ENCODE peak calls at places on chromosome 5, in six cellular contexts. H is lower leg skin, D is foreskin keratinocyte, R is GM13976, T is left lung, J is WTC11. B is an unnamed sample.
A peak's percentile ranks its signal among the peaks of the same experiment; 100 is the strongest.

GRCh38 chr5:134128648-134128995 is 14.1 kb downstream of the TCF7 start:
- DNase-seq in R (no peak), D (no peak), J (no peak), T (no peak), H (no peak), B (no peak)

GRCh38 chr5:150278046-150278760 is 11.4 kb downstream of the CAMK2A start:
- DNase-seq in R (no peak), T (no peak), D (no peak), J (no peak), H (no peak), B (no peak)

GRCh38 chr5:56169949-56170348 is 63.2 kb downstream of the ANKRD55 start:
- DNase-seq in J (no peak), T (no peak), D (no peak), H (no peak), R (no peak), B (no peak)

GRCh38 chr5:139690385-139691274 is 42.5 kb downstream of the CXXC5 start:
- DNase-seq in H (no peak), R (no peak), D (no peak), J (no peak), T (no peak), B (no peak)

GRCh38 chr5:58094031-58094430 is 365.9 kb downstream of the PLK2 start:
- DNase-seq in D (peak; percentile 86), H (no peak), R (no peak), T (no peak), J (no peak), B (no peak)

GRCh38 chr5:81631124-81631523 is 119.8 kb downstream of the SSBP2 start:
- DNase-seq in J (no peak), H (no peak), T (no peak), R (no peak), D (no peak), B (no peak)

GRCh38 chr5:73338201-73339126 is 110.1 kb downstream of the FOXD1 start:
- DNase-seq in R (no peak), T (no peak), D (no peak), H (no peak), J (no peak), B (no peak)

GRCh38 chr5:109865636-109866035 is 175.9 kb downstream of the MAN2A1 start:
- DNase-seq in T (no peak), D (peak; percentile 80), H (no peak), R (no peak), J (no peak), B (peak; percentile 85)

GRCh38 chr5:36373527-36374086 is 71.9 kb upstream of the RANBP3L start:
- DNase-seq in J (no peak), T (peak; percentile 82), H (peak; percentile 94), R (no peak), D (peak; percentile 86), B (peak; percentile 55)

DNA sequence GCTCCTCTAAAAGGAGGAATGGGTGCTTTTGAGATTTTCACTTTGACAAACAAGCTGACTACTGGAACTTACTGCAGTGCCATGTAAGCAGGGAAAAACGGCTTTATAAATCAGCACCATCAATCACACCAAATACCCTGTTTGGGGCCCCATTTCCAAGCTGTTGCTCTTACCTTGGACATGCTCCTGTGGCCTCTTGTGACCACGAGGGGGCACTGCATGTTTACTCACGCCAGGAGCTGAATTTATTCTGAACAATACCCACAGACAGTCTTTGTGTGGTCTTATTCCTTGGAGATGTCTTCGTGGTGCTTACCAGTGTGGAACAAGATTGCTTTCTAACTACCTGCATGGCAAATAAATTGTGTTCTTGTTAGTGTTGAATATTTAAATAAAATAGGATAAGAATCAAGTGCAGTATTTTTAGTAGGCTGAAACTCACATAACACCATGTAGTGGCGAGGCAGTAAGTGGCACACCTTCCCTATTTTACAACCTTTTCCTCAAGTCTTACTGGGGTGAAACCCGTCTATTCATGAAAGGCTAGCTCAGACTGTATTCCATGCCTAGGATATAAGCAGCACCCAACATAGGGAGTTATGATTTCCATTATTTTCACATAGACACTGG is 155.5 kb upstream of the NMUR2 start:
- DNase-seq in T (peak; percentile 34), D (no peak), H (peak; percentile 17), R (peak; percentile 22), J (peak; percentile 76), B (peak; percentile 6)
- TF ChIP-seq CTCF in T (peak; percentile 62), D (peak; percentile 86), H (no peak), R (peak; percentile 69), J (peak; percentile 71), B (peak; percentile 96)

GRCh38 chr5:6759401-6759800 is 46.2 kb downstream of the TENT4A start:
- DNase-seq in H (no peak), T (no peak), R (peak; percentile 27), D (no peak), J (no peak), B (peak; percentile 95)
- TF ChIP-seq CTCF in H (no peak), T (no peak), R (no peak), D (peak; percentile 15), J (no peak), B (peak; percentile 47)

GRCh38 chr5:12659675-12660074 is 755.4 kb upstream of the CTNND2 start:
- DNase-seq in H (no peak), R (no peak), D (no peak), J (no peak), T (no peak), B (no peak)

GRCh38 chr5:12658871-12659446 is 754.7 kb upstream of the CTNND2 start:
- DNase-seq in D (no peak), R (no peak), H (no peak), J (no peak), T (no peak), B (no peak)

GRCh38 chr5:12662545-12663314 is 758.5 kb upstream of the CTNND2 start:
- DNase-seq in R (no peak), T (no peak), J (peak; percentile 27), H (no peak), D (no peak), B (no peak)

GRCh38 chr5:12661617-12662370 is 757.5 kb upstream of the CTNND2 start:
- DNase-seq in H (no peak), T (no peak), J (peak; percentile 68), R (no peak), D (no peak), B (no peak)
- TF ChIP-seq CTCF in H (no peak), T (no peak), J (no peak), R (no peak), D (no peak), B (no peak)

GRCh38 chr5:140883927-140884697 is 2.2 kb downstream of the PCDHA13 start:
- DNase-seq in H (no peak), R (no peak), T (no peak), D (no peak), J (no peak), B (no peak)

GRCh38 chr5:140877262-140877581 is 2.1 kb downstream of the PCDHA12 start:
- DNase-seq in H (no peak), R (no peak), D (no peak), T (no peak), J (no peak), B (no peak)

GRCh38 chr5:140883373-140883772 is 1.4 kb downstream of the PCDHA13 start:
- DNase-seq in D (no peak), H (no peak), R (no peak), T (no peak), J (no peak), B (no peak)

GRCh38 chr5:140882591-140882899 is 621 bp downstream of the PCDHA13 start:
- DNase-seq in J (peak; percentile 69), R (no peak), H (no peak), T (no peak), D (peak; percentile 19), B (no peak)

DNA sequence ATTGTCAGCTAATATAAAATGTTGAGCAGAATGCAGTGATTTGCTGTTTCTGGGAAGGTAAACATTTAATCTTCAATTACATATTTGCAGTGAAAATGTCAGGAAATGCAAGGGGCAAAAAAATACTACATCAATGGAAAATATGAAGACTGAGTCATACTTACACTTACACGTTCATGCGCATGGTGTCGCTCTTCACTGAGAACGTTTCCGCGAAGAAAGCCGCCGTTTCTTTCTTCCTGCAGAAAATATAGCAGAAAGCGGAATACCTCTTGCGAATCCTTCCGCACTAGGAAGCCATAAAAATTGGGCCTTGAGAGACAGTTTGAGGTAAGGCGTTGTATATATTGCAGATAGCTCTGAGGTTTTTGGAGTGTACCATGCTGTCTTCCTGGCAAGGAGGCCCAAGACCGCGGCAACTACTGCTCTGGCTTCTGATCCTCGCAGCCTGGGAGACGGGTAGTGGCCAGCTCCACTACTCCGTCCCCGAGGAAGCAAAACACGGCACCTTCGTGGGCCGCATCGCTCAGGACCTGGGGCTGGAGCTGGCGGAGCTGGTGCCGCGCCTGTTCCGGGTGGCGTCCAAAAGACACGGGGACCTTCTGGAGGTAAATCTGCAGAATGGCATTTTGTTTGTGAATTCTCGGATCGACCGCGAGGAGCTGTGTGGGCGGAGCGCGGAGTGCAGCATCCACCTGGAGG is at the start of gene PCDHA13:
- DNase-seq in H (no peak), T (no peak), J (no peak), D (peak; percentile 13), R (no peak), B (no peak)
- TF ChIP-seq CTCF in H (no peak), T (peak; percentile 16), J (peak; percentile 37), D (peak; percentile 67), R (no peak), B (peak; percentile 44)

GRCh38 chr5:38835887-38836286 is 9.9 kb upstream of the OSMR start:
- DNase-seq in D (no peak), T (no peak), R (no peak), H (no peak), J (no peak), B (no peak)

GRCh38 chr5:38832810-38833209 is 13.0 kb upstream of the OSMR start:
- DNase-seq in H (no peak), D (no peak), R (no peak), J (no peak), T (no peak), B (no peak)

GRCh38 chr5:38831117-38831516 is 14.7 kb upstream of the OSMR start:
- DNase-seq in H (no peak), D (no peak), J (no peak), T (no peak), R (no peak), B (no peak)

GRCh38 chr5:38830521-38831051 is 15.2 kb upstream of the OSMR start:
- DNase-seq in J (no peak), H (no peak), R (no peak), D (peak; percentile 87), T (no peak), B (peak; percentile 56)

GRCh38 chr5:38831909-38832308 is 13.9 kb upstream of the OSMR start:
- DNase-seq in R (no peak), D (no peak), J (peak; percentile 30), T (no peak), H (no peak), B (peak; percentile 41)
- TF ChIP-seq CTCF in R (peak; percentile 35), D (peak; percentile 55), J (no peak), T (no peak), H (no peak), B (peak; percentile 72)

DNA sequence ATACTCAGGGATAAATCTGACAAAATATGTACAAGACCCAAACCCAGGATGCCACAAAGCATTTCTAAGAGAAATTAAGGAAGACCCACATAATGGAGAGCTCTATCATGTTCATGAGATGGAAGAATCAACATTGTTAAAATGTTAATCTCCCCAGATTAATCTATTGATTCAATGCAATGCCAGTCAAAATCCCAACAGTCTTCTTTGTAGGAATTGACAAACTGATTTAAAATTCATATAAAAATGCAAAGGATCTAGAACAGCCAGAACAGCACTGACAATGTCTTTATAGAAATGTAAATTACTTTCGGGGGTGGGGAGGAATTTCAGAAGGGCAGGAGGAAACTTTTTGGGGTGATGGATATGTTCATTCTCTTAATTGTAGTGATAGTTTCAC is 281.6 kb upstream of the SEMA6A start:
- DNase-seq in D (no peak), H (no peak), R (no peak), J (no peak), T (no peak), B (no peak)
- TF ChIP-seq CTCF in D (no peak), H (no peak), R (no peak), J (no peak), T (no peak), B (no peak)

B was measured in epithelial cell of proximal tubule.